ENCODE peak calls at places on chromosomes 1 and 21, in four cellular contexts. G is smooth muscle cell of the brain vasculature; W is mammary epithelial cell; Y is activated CD8-positive, alpha-beta memory T cell treated with anti-CD3 and anti-CD28 coated beads for 1 hour. A is an unnamed sample.

GRCh38 chr1:157540852-157541251 is 11.5 kb downstream of the FCRL5 start:
- DNase-seq in W (peak; percentile 52), Y (no peak), G (no peak), A (no peak)

GRCh38 chr1:46180082-46180616 is 3.9 kb upstream of the P3R3URF start:
- DNase-seq in W (peak; percentile 85), G (no peak), Y (no peak), A (no peak)

GRCh38 chr21:27505516-27505915 is 538.6 kb upstream of the ADAMTS5 start:
- DNase-seq in G (peak; percentile 28), W (peak; percentile 70), Y (no peak), A (no peak)

GRCh38 chr1:164559342-164560070 is 522 bp downstream of the PBX1 start:
- DNase-seq in Y (no peak), G (no peak), W (peak; percentile 30), A (no peak)

GRCh38 chr1:43439781-43440180 is 13.9 kb downstream of the HYI start:
- DNase-seq in G (no peak), W (no peak), Y (no peak), A (no peak)

GRCh38 chr21:21907271-21907670 is 909.1 kb downstream of the NCAM2 start:
- DNase-seq in Y (no peak), W (no peak), G (no peak), A (no peak)

GRCh38 chr1:40653851-40654537 is 11.5 kb downstream of the RIMS3 start:
- DNase-seq in Y (no peak), G (no peak), W (no peak), A (no peak)

GRCh38 chr1:214281902-214282695 is 1.1 kb downstream of the SMYD2 start:
- DNase-seq in W (peak; percentile 76), G (no peak), Y (no peak), A (no peak)

A was measured in GM12892.